ENCODE peak calls at places on chromosomes 7 and 10, in eight cellular contexts. W is fibroblast of lung, B is hepatic stellate cell, O is fibroblast of mammary gland, D is mesothelial cell of epicardium, U is naive B cell, L is fibroblast of villous mesenchyme, T is transverse colon. P is an unnamed sample.

GRCh38 chr7:130893441-130893894 is 159.5 kb upstream of the KLF14 start:
- DNase-seq in W (peak; percentile 79), O (peak; percentile 85), L (peak; percentile 81), U (no peak), B (peak; percentile 37), D (no peak), T (no peak), P (no peak)

GRCh38 chr10:59098811-59099452 is 77.5 kb upstream of the PHYHIPL start:
- DNase-seq in T (no peak), B (no peak), O (peak; percentile 84), U (no peak), L (peak; percentile 71), D (no peak), W (peak; percentile 35), P (no peak)

GRCh38 chr7:120460928-120461327 is 188.0 kb downstream of the KCND2 start:
- DNase-seq in B (no peak), T (no peak), L (no peak), D (no peak), W (no peak), O (no peak), U (no peak), P (no peak)

GRCh38 chr7:73891178-73891885 is 30.4 kb downstream of the TMEM270 start:
- DNase-seq in L (peak; percentile 53), W (peak; percentile 22), O (no peak), B (no peak), T (no peak), D (no peak), U (no peak), P (no peak)

GRCh38 chr7:136947347-136947746 is 78.9 kb downstream of the CHRM2 start:
- DNase-seq in B (no peak), O (peak; percentile 12), L (peak; percentile 70), U (no peak), T (no peak), W (peak; percentile 63), D (no peak), P (no peak)

GRCh38 chr10:106652279-106652678 is 512.2 kb downstream of the SORCS1 start:
- DNase-seq in L (no peak), D (no peak), O (no peak), U (no peak), W (no peak), B (no peak), T (no peak), P (no peak)

GRCh38 chr10:103781329-103782061 is 73.9 kb downstream of the SH3PXD2A start:
- DNase-seq in W (peak; percentile 99), U (no peak), B (peak; percentile 89), O (peak; percentile 99), D (no peak), L (peak; percentile 66), T (peak; percentile 67), P (no peak)

GRCh38 chr10:86943316-86944030 is 13.9 kb downstream of the MMRN2 start:
- DNase-seq in B (no peak), O (no peak), W (no peak), L (no peak), U (no peak), D (no peak), T (no peak), P (no peak)

GRCh38 chr10:77925795-77926565 is 575 bp downstream of the DLG5 start:
- DNase-seq in U (no peak), T (peak; percentile 65), B (peak; percentile 46), O (peak; percentile 22), L (peak; percentile 36), W (peak; percentile 33), D (peak; percentile 33), P (peak; percentile 1)

GRCh38 chr10:101110856-101111523 is 20.1 kb upstream of the TLX1 start:
- DNase-seq in U (no peak), L (no peak), D (no peak), T (no peak), B (no peak), W (no peak), O (no peak), P (no peak)

GRCh38 chr10:12405342-12406320 is 56.3 kb downstream of the CAMK1D start:
- DNase-seq in T (no peak), B (no peak), L (peak; percentile 77), O (no peak), D (no peak), W (peak; percentile 59), U (no peak), P (no peak)

GRCh38 chr7:92763636-92764423 is 72.5 kb downstream of the CDK6 start:
- DNase-seq in T (no peak), B (peak; percentile 26), W (peak; percentile 91), L (peak; percentile 61), O (peak; percentile 74), D (no peak), U (no peak), P (no peak)

GRCh38 chr10:58385784-58386112 is 538 bp downstream of the TFAM start:
- DNase-seq in O (peak; percentile 19), T (peak; percentile 42), L (peak; percentile 28), B (peak; percentile 40), D (peak; percentile 19), U (no peak), W (peak; percentile 29), P (no peak)

GRCh38 chr10:78203915-78204818 is 170.5 kb downstream of the RPS24 start:
- DNase-seq in D (no peak), B (peak; percentile 36), T (no peak), W (no peak), U (no peak), O (no peak), L (no peak), P (no peak)

GRCh38 chr7:14637968-14638367 is 264.6 kb downstream of the DGKB start:
- DNase-seq in O (peak; percentile 11), D (no peak), T (no peak), U (no peak), L (no peak), B (no peak), W (no peak), P (no peak)

GRCh38 chr10:124703778-124704427 is 40.3 kb downstream of the FAM53B start:
- DNase-seq in T (no peak), W (no peak), D (no peak), L (peak; percentile 66), B (no peak), O (peak; percentile 65), U (no peak), P (no peak)

GRCh38 chr7:69363131-69363530 is 235.1 kb upstream of the AUTS2 start:
- DNase-seq in T (no peak), U (no peak), W (peak; percentile 65), O (peak; percentile 28), D (no peak), B (no peak), L (no peak), P (no peak)

GRCh38 chr10:4677296-4678021 is 148.5 kb upstream of the AKR1E2 start:
- DNase-seq in T (no peak), L (peak; percentile 95), U (no peak), D (no peak), O (peak; percentile 94), W (peak; percentile 80), B (no peak), P (no peak)

GRCh38 chr7:92612501-92612900 is 22.3 kb upstream of the FAM133B start:
- DNase-seq in T (no peak), L (no peak), W (peak; percentile 63), B (peak; percentile 22), D (no peak), U (no peak), O (peak; percentile 49), P (no peak)

GRCh38 chr7:137851361-137851945 is 4.7 kb upstream of the DGKI start:
- DNase-seq in D (no peak), B (no peak), O (peak; percentile 54), W (peak; percentile 56), U (no peak), T (no peak), L (peak; percentile 17), P (no peak)

GRCh38 chr10:55629792-55630490 is 731.1 kb downstream of the ZWINT start:
- DNase-seq in T (no peak), L (peak; percentile 2), O (peak; percentile 24), B (no peak), D (peak; percentile 40), W (peak; percentile 51), U (no peak), P (no peak)

GRCh38 chr7:132171130-132171576 is 405.1 kb downstream of the PLXNA4 start:
- DNase-seq in O (no peak), D (no peak), W (no peak), T (no peak), B (no peak), U (no peak), L (no peak), P (no peak)

GRCh38 chr7:128703605-128704004 is 31.5 kb downstream of the GARIN1A start:
- DNase-seq in L (no peak), O (peak; percentile 36), W (no peak), T (no peak), D (no peak), B (no peak), U (no peak), P (no peak)

GRCh38 chr7:121032645-121033460 is 44.3 kb downstream of the CPED1 start:
- DNase-seq in B (no peak), W (peak; percentile 12), L (peak; percentile 65), O (peak; percentile 48), D (no peak), T (no peak), U (no peak), P (no peak)

GRCh38 chr10:33238643-33239042 is 95.8 kb downstream of the NRP1 start:
- DNase-seq in W (peak; percentile 96), T (no peak), O (peak; percentile 91), B (no peak), U (no peak), D (no peak), L (peak; percentile 61), P (no peak)